ENCODE peak calls at places on chromosome 18, in five cellular contexts. A is HCT116, F is GM12878, I is HepG2, U is SK-N-SH. N is an unnamed sample.

GRCh38 chr18:61531891-61532290 is 198.7 kb downstream of the CDH20 start:
- DNase-seq in A (no peak), F (no peak), I (no peak), U (no peak), N (no peak)

GRCh38 chr18:48003426-48004349 is 73.2 kb upstream of the SMAD2 start:
- DNase-seq in I (no peak), F (no peak), U (no peak), A (peak), N (no peak)

GRCh38 chr18:2411381-2411977 is 159.8 kb downstream of the METTL4 start:
- DNase-seq in I (no peak), A (no peak), F (no peak), U (no peak), N (no peak)

GRCh38 chr18:42137671-42138375 is 182.8 kb downstream of the PIK3C3 start:
- DNase-seq in I (no peak), F (no peak), U (no peak), A (no peak), N (no peak)

GRCh38 chr18:48838921-48839818 is 111.6 kb downstream of the SMAD7 start:
- DNase-seq in F (no peak), U (no peak), A (no peak), I (no peak), N (no peak)

GRCh38 chr18:42274488-42275137 is 319.6 kb downstream of the PIK3C3 start:
- DNase-seq in U (peak), A (no peak), I (peak), F (no peak), N (no peak)

GRCh38 chr18:30451976-30452375 is 590.6 kb downstream of the DSC3 start:
- DNase-seq in F (no peak), U (no peak), A (no peak), I (no peak), N (no peak)

GRCh38 chr18:55384551-55385275 is 203.3 kb downstream of the TCF4 start:
- DNase-seq in I (peak), F (no peak), U (peak), A (no peak), N (no peak)

GRCh38 chr18:76495435-76496199 is 575 bp upstream of the ZNF516 start:
- DNase-seq in F (no peak), U (peak), I (peak), A (no peak), N (no peak)

GRCh38 chr18:78632111-78632541 is 347.5 kb upstream of the SALL3 start:
- DNase-seq in I (no peak), U (no peak), A (no peak), F (no peak), N (no peak)

GRCh38 chr18:77103991-77104521 is 28.5 kb downstream of the MBP start:
- DNase-seq in I (no peak), F (no peak), U (no peak), A (no peak), N (no peak)

GRCh38 chr18:32730068-32730467 is 42.8 kb downstream of the KLHL14 start:
- DNase-seq in U (no peak), I (no peak), A (no peak), F (no peak), N (no peak)

GRCh38 chr18:45249306-45249705 is 366.0 kb upstream of the SLC14A2 start:
- DNase-seq in F (no peak), I (no peak), U (peak), A (no peak), N (no peak)

GRCh38 chr18:57542801-57543427 is 43.6 kb downstream of the FECH start:
- DNase-seq in I (no peak), F (no peak), U (peak), A (no peak), N (no peak)

GRCh38 chr18:35474884-35475283 is 22.9 kb downstream of the INO80C start:
- DNase-seq in U (no peak), I (no peak), F (no peak), A (no peak), N (no peak)

GRCh38 chr18:70405051-70405450 is 116.2 kb downstream of the SOCS6 start:
- DNase-seq in A (no peak), U (no peak), F (no peak), I (no peak), N (no peak)

GRCh38 chr18:77114564-77115391 is 17.8 kb downstream of the MBP start:
- DNase-seq in A (no peak), U (no peak), F (no peak), I (peak), N (peak)

GRCh38 chr18:47254341-47254939 is 3.0 kb upstream of the SKOR2 start:
- DNase-seq in I (peak), F (no peak), A (no peak), U (no peak), N (peak)

GRCh38 chr18:77208969-77209368 is 40.7 kb upstream of the GALR1 start:
- DNase-seq in A (no peak), F (peak), I (no peak), U (no peak), N (peak)

GRCh38 chr18:36330435-36331049 is 33.0 kb downstream of the FHOD3 start:
- DNase-seq in F (no peak), A (no peak), U (no peak), I (no peak), N (no peak)

GRCh38 chr18:30487962-30488361 is 554.6 kb downstream of the DSC3 start:
- DNase-seq in U (no peak), I (no peak), A (no peak), F (no peak), N (no peak)

GRCh38 chr18:48928787-48929186 is 22.0 kb downstream of the SMAD7 start:
- DNase-seq in A (no peak), I (peak), U (peak), F (peak), N (no peak)

GRCh38 chr18:48986851-48987761 is 36.3 kb upstream of the SMAD7 start:
- DNase-seq in F (no peak), I (no peak), A (no peak), U (no peak), N (no peak)

GRCh38 chr18:58828399-58829121 is 36.1 kb upstream of the ZNF532 start:
- DNase-seq in I (no peak), U (no peak), F (no peak), A (no peak), N (no peak)

GRCh38 chr18:21550510-21550970 is 50.0 kb downstream of the ESCO1 start:
- DNase-seq in I (peak), U (no peak), A (no peak), F (no peak), N (no peak)

GRCh38 chr18:3321133-3321812 is 59.3 kb downstream of the MYL12B start:
- DNase-seq in I (no peak), F (no peak), U (peak), A (no peak), N (no peak)

GRCh38 chr18:46630160-46630559 is 26.9 kb downstream of the LOXHD1 start:
- DNase-seq in F (peak), U (no peak), I (no peak), A (no peak), N (no peak)

GRCh38 chr18:79855147-79855910 is 57.6 kb downstream of the KCNG2 start:
- DNase-seq in F (peak), I (no peak), U (no peak), A (no peak), N (no peak)

GRCh38 chr18:39441648-39442047 is 1876.0 kb upstream of the CELF4 start:
- DNase-seq in A (no peak), F (no peak), U (no peak), I (no peak), N (no peak)

GRCh38 chr18:50559750-50560680 is at the start of gene MAPK4:
- DNase-seq in A (no peak), I (no peak), F (no peak), U (peak), N (peak)

GRCh38 chr18:26710460-26711096 is 154.9 kb downstream of the AQP4 start:
- DNase-seq in A (no peak), I (no peak), F (peak), U (no peak), N (no peak)

GRCh38 chr18:48263913-48264506 is 145.2 kb downstream of the ZBTB7C start:
- DNase-seq in I (no peak), A (no peak), U (peak), F (no peak), N (no peak)

GRCh38 chr18:74790451-74790850 is 192.8 kb downstream of the ZNF407 start:
- DNase-seq in I (no peak), F (no peak), A (no peak), U (no peak), N (no peak)

GRCh38 chr18:70659026-70659726 is 370.3 kb downstream of the SOCS6 start:
- DNase-seq in A (no peak), I (no peak), U (no peak), F (no peak), N (no peak)

GRCh38 chr18:41075212-41075611 is 879.8 kb upstream of the PIK3C3 start:
- DNase-seq in I (no peak), A (no peak), U (no peak), F (no peak), N (no peak)

GRCh38 chr18:58405107-58405898 is 223.6 kb downstream of the ALPK2 start:
- DNase-seq in F (no peak), U (no peak), A (no peak), I (no peak), N (no peak)

GRCh38 chr18:58438161-58438983 is 190.5 kb downstream of the ALPK2 start:
- DNase-seq in I (no peak), A (no peak), F (no peak), U (no peak), N (no peak)

GRCh38 chr18:58394607-58395425 is 234.1 kb downstream of the ALPK2 start:
- DNase-seq in A (no peak), U (no peak), F (no peak), I (no peak), N (no peak)

GRCh38 chr18:12011962-12012549 is 30.7 kb downstream of the IMPA2 start:
- DNase-seq in A (no peak), I (no peak), U (no peak), F (no peak), N (no peak)

GRCh38 chr18:9803698-9804516 is 81.9 kb upstream of the TXNDC2 start:
- DNase-seq in I (no peak), U (peak), A (no peak), F (no peak), N (peak)
- TF ChIP-seq JUND in I (no peak), U (no peak), A (no peak), F (no peak), N (no peak)

GRCh38 chr18:8553611-8553924 is 55.7 kb upstream of the RAB12 start:
- DNase-seq in I (no peak), A (no peak), F (no peak), U (no peak), N (no peak)
- TF ChIP-seq JUND in I (no peak), A (no peak), F (no peak), U (no peak), N (no peak)

GRCh38 chr18:24173997-24174396 is 35.1 kb downstream of the CABYR start:
- DNase-seq in I (no peak), U (no peak), F (no peak), A (no peak), N (peak)
- TF ChIP-seq JUND in I (no peak), U (no peak), F (no peak), A (no peak), N (no peak)

GRCh38 chr18:63099848-63100625 is 219.5 kb downstream of the BCL2 start:
- DNase-seq in I (no peak), F (peak), U (no peak), A (no peak), N (no peak)
- TF ChIP-seq JUND in I (no peak), F (no peak), U (no peak), A (no peak), N (no peak)

GRCh38 chr18:67232406-67232805 is 284.1 kb downstream of the DSEL start:
- DNase-seq in F (no peak), A (no peak), U (no peak), I (no peak), N (no peak)

GRCh38 chr18:67232991-67233390 is 283.5 kb downstream of the DSEL start:
- DNase-seq in I (no peak), U (no peak), F (no peak), A (no peak), N (no peak)
- TF ChIP-seq JUND in I (no peak), U (no peak), F (no peak), A (no peak), N (no peak)